ENCODE peak calls at places on chromosomes 11 and 22, in four cellular contexts. One of them, this sample, is unnamed. For H3K9me3 and H3K27me3, the result is how much of the 10 kb centered on the place peaks cover.

GRCh38 chr22:30325065-30325720 is 1.5 kb downstream of the TBC1D10A start:
- DNase-seq in fibroblast of lung: peak
- DNase-seq in WERI-Rb-1: peak
- DNase-seq in HCT116: no peak
- DNase-seq in this sample: peak

GRCh38 chr11:20676658-20677057 is 7.3 kb downstream of the NELL1 start:
- DNase-seq in fibroblast of lung: no peak
- DNase-seq in WERI-Rb-1: no peak
- DNase-seq in HCT116: no peak
- DNase-seq in this sample: no peak

GRCh38 chr11:88604255-88604654 is 266.7 kb upstream of the CTSC start:
- DNase-seq in fibroblast of lung: peak
- DNase-seq in WERI-Rb-1: no peak
- DNase-seq in HCT116: no peak
- DNase-seq in this sample: no peak

GRCh38 chr11:62713343-62713742 is 5.9 kb downstream of the GNG3 start:
- DNase-seq in fibroblast of lung: no peak
- DNase-seq in WERI-Rb-1: no peak
- DNase-seq in HCT116: no peak
- DNase-seq in this sample: no peak

GRCh38 chr11:72300268-72300667 is 56.3 kb upstream of the PHOX2A start:
- DNase-seq in fibroblast of lung: no peak
- DNase-seq in WERI-Rb-1: no peak
- DNase-seq in HCT116: no peak
- DNase-seq in this sample: no peak

GRCh38 chr11:87300640-87301381 is 263.1 kb downstream of the TMEM135 start:
- DNase-seq in fibroblast of lung: no peak
- DNase-seq in WERI-Rb-1: no peak
- DNase-seq in HCT116: no peak
- DNase-seq in this sample: no peak

GRCh38 chr11:77590194-77590591 is 440 bp downstream of the AQP11 start:
- DNase-seq in fibroblast of lung: peak
- DNase-seq in WERI-Rb-1: peak
- DNase-seq in HCT116: no peak
- DNase-seq in this sample: no peak

GRCh38 chr11:83087035-83087434 is 15.3 kb upstream of the RAB30 start:
- DNase-seq in fibroblast of lung: peak
- DNase-seq in WERI-Rb-1: no peak
- DNase-seq in HCT116: no peak
- DNase-seq in this sample: no peak

GRCh38 chr11:92948116-92948515 is 21.3 kb upstream of the MTNR1B start:
- DNase-seq in fibroblast of lung: no peak
- DNase-seq in WERI-Rb-1: no peak
- DNase-seq in HCT116: no peak
- DNase-seq in this sample: no peak

GRCh38 chr11:47207459-47207858 is 7.3 kb upstream of the DDB2 start:
- DNase-seq in fibroblast of lung: no peak
- DNase-seq in WERI-Rb-1: no peak
- DNase-seq in HCT116: no peak
- DNase-seq in this sample: no peak
- H3K9me3 ChIP-seq in fibroblast of lung: under half
- H3K9me3 ChIP-seq in WERI-Rb-1: under half
- H3K9me3 ChIP-seq in HCT116: under half
- H3K9me3 ChIP-seq in this sample: under half

GRCh38 chr22:27283240-27283639 is 518.3 kb downstream of the MN1 start:
- DNase-seq in fibroblast of lung: no peak
- DNase-seq in WERI-Rb-1: no peak
- DNase-seq in HCT116: no peak
- DNase-seq in this sample: no peak
- H3K27me3 ChIP-seq in fibroblast of lung: under half
- H3K27me3 ChIP-seq in WERI-Rb-1: under half
- H3K27me3 ChIP-seq in HCT116: under half
- H3K27me3 ChIP-seq in this sample: under half

GRCh38 chr22:42879371-42880021 is 22.4 kb upstream of the ARFGAP3 start:
- DNase-seq in fibroblast of lung: no peak
- DNase-seq in WERI-Rb-1: no peak
- DNase-seq in HCT116: no peak
- DNase-seq in this sample: no peak
- H3K9me3 ChIP-seq in fibroblast of lung: under half
- H3K9me3 ChIP-seq in WERI-Rb-1: under half
- H3K9me3 ChIP-seq in HCT116: under half
- H3K9me3 ChIP-seq in this sample: under half

GRCh38 chr22:41914611-41915034 is 251 bp downstream of the SHISA8 start:
- DNase-seq in fibroblast of lung: no peak
- DNase-seq in WERI-Rb-1: no peak
- DNase-seq in HCT116: no peak
- DNase-seq in this sample: no peak
- H3K27me3 ChIP-seq in fibroblast of lung: half or more
- H3K27me3 ChIP-seq in WERI-Rb-1: under half
- H3K27me3 ChIP-seq in HCT116: under half
- H3K27me3 ChIP-seq in this sample: half or more

GRCh38 chr11:127027000-127027399 is 26.4 kb upstream of the KIRREL3 start:
- DNase-seq in fibroblast of lung: no peak
- DNase-seq in WERI-Rb-1: no peak
- DNase-seq in HCT116: no peak
- DNase-seq in this sample: no peak
- H3K9me3 ChIP-seq in fibroblast of lung: under half
- H3K9me3 ChIP-seq in WERI-Rb-1: under half
- H3K9me3 ChIP-seq in HCT116: under half
- H3K9me3 ChIP-seq in this sample: under half

GRCh38 chr22:22397292-22397870 is 111.2 kb downstream of the ZNF280B start:
- DNase-seq in fibroblast of lung: peak
- DNase-seq in WERI-Rb-1: peak
- DNase-seq in HCT116: peak
- DNase-seq in this sample: peak
- H3K27me3 ChIP-seq in fibroblast of lung: under half
- H3K27me3 ChIP-seq in WERI-Rb-1: under half
- H3K27me3 ChIP-seq in HCT116: under half
- H3K27me3 ChIP-seq in this sample: under half

DNA sequence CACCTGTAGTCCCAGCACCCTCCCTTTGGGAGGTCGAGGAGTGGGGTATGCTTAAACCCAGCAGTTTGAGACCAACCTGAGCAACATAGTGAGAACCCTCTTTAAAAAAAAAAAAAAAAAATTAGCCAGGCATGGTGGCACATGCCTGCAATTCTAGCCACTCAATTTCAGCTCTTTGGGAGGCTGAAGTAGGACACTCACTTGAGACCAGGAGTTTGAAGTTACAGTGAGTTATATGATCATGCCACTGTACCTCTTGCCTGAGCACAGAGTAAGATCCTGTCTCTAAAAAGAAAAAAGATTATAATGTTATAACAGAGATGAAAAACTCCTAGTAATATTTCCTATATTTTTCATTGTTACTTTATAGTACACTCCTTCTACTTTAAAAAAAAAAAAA is 23.9 kb downstream of the PIK3C2A start:
- DNase-seq in fibroblast of lung: no peak
- DNase-seq in WERI-Rb-1: no peak
- DNase-seq in HCT116: no peak
- DNase-seq in this sample: no peak
- H3K9me3 ChIP-seq in fibroblast of lung: under half
- H3K9me3 ChIP-seq in WERI-Rb-1: under half
- H3K9me3 ChIP-seq in HCT116: under half
- H3K9me3 ChIP-seq in this sample: under half